ENCODE peak calls at places on chromosome X, in five cellular contexts. G is PC-9; L is right cardiac atrium; W is MM.1S; U is CD8-positive, alpha-beta memory T cell. K is an unnamed sample.

GRCh38 chrX:149825424-149825823 is 43.7 kb downstream of the MAGEA9 start:
- DNase-seq in U (peak; percentile 3), L (no peak), W (peak; percentile 31), G (no peak), K (no peak)

GRCh38 chrX:12814434-12814833 is 23.2 kb downstream of the PRPS2 start:
- DNase-seq in U (peak; percentile 1), W (peak; percentile 60), L (no peak), G (peak; percentile 44), K (peak; percentile 54)

GRCh38 chrX:120305531-120306145 is 5.6 kb downstream of the TMEM255A start:
- DNase-seq in U (no peak), G (no peak), L (no peak), W (no peak), K (peak; percentile 4)

GRCh38 chrX:24341795-24342194 is 18.6 kb upstream of the SUPT20HL1 start:
- DNase-seq in G (no peak), U (no peak), W (no peak), L (no peak), K (no peak)

GRCh38 chrX:129813662-129814061 is 30.0 kb downstream of the ZDHHC9 start:
- DNase-seq in W (no peak), G (no peak), L (no peak), U (no peak), K (no peak)

GRCh38 chrX:77505227-77505626 is 58.0 kb downstream of the FGF16 start:
- DNase-seq in G (no peak), L (no peak), U (no peak), W (no peak), K (no peak)

GRCh38 chrX:123425904-123426303 is 241.8 kb downstream of the GRIA3 start:
- DNase-seq in L (no peak), G (no peak), W (no peak), U (no peak), K (no peak)

GRCh38 chrX:23373129-23373804 is 38.6 kb downstream of the PTCHD1 start:
- DNase-seq in W (no peak), L (no peak), G (no peak), U (no peak), K (no peak)

GRCh38 chrX:33277046-33277445 is 65.7 kb upstream of the DMD start:
- DNase-seq in G (no peak), U (no peak), W (no peak), L (no peak), K (no peak)

GRCh38 chrX:40095588-40096394 is 2.0 kb downstream of the BCOR start:
- DNase-seq in G (no peak), L (peak; percentile 73), W (peak; percentile 47), U (no peak), K (peak; percentile 46)

GRCh38 chrX:136130931-136131843 is 16.1 kb upstream of the FHL1 start:
- DNase-seq in L (no peak), U (no peak), G (peak; percentile 99), W (peak; percentile 87), K (no peak)

GRCh38 chrX:138519296-138519695 is 192.2 kb downstream of the FGF13 start:
- DNase-seq in W (no peak), U (no peak), L (no peak), G (no peak), K (peak; percentile 56)

GRCh38 chrX:123923211-123923610 is 38.3 kb upstream of the STAG2 start:
- DNase-seq in W (no peak), G (no peak), U (no peak), L (no peak), K (no peak)

GRCh38 chrX:51802917-51803688 is 59.9 kb downstream of the GSPT2 start:
- DNase-seq in U (peak; percentile 44), L (peak; percentile 54), G (no peak), W (peak; percentile 70), K (peak; percentile 71)

GRCh38 chrX:41556958-41557357 is 109.8 kb downstream of the NYX start:
- DNase-seq in L (no peak), W (peak; percentile 62), U (no peak), G (no peak), K (no peak)

GRCh38 chrX:28586891-28587635 is at the start of gene IL1RAPL1:
- DNase-seq in W (peak; percentile 9), U (no peak), L (no peak), G (no peak), K (peak; percentile 52)

GRCh38 chrX:117996408-117996807 is 120.2 kb downstream of the KLHL13 start:
- DNase-seq in G (no peak), U (no peak), L (no peak), W (no peak), K (no peak)

GRCh38 chrX:139826065-139827044 is 106.5 kb downstream of the ATP11C start:
- DNase-seq in G (no peak), U (no peak), L (no peak), W (no peak), K (no peak)

GRCh38 chrX:68832101-68832416 is 3.2 kb downstream of the EFNB1 start:
- DNase-seq in U (no peak), L (peak; percentile 78), W (no peak), G (peak; percentile 42), K (peak; percentile 67)

GRCh38 chrX:28158019-28158777 is 176.9 kb upstream of the DCAF8L1 start:
- DNase-seq in W (no peak), G (no peak), L (no peak), U (no peak), K (no peak)

GRCh38 chrX:105882581-105883275 is 60.4 kb downstream of the NRK start:
- DNase-seq in G (no peak), L (no peak), W (no peak), U (no peak), K (peak; percentile 15)

GRCh38 chrX:41317487-41318208 is 16.3 kb upstream of the DDX3X start:
- DNase-seq in W (no peak), U (no peak), L (no peak), G (no peak), K (no peak)

GRCh38 chrX:73215263-73215662 is 612 bp upstream of the NAP1L2 start:
- DNase-seq in W (no peak), L (no peak), U (no peak), G (no peak), K (no peak)

GRCh38 chrX:140431521-140431920 is 73.3 kb downstream of the SOX3 start:
- DNase-seq in G (no peak), L (no peak), W (no peak), U (no peak), K (no peak)

GRCh38 chrX:12488781-12489180 is 302.4 kb upstream of the PRPS2 start:
- DNase-seq in L (no peak), U (no peak), W (no peak), G (no peak), K (no peak)

GRCh38 chrX:39296472-39296871 is 495.2 kb downstream of the MID1IP1 start:
- DNase-seq in L (no peak), W (peak; percentile 29), U (no peak), G (no peak), K (no peak)

GRCh38 chrX:75226280-75226679 is 47.6 kb upstream of the UPRT start:
- DNase-seq in U (no peak), G (no peak), L (no peak), W (no peak), K (no peak)

DNA sequence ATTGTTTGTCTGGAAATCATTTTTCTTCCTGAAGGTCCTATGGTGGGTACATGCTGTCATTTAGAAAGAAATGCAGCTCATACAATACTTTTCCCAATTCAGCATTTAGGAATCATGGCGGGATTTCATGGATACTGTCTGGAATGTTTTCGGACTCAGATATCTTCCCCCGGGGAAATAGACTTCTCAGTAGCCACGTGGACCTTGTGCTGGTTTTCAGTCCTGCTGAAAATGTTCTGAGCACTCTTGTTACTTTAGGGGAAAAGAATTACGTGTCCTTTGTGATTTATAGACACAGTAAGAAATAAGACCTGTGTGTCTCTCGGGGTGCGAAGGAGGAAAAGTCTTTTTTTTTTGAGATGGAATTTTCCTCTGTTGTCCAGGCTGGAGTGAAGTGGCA is 3.8 kb downstream of the CD99 start:
- DNase-seq in G (no peak), W (no peak), L (no peak), U (no peak), K (no peak)
- H3K4me1 ChIP-seq in G (peaks cover 57% of the 10 kb centered on the region), W (no peaks in the 10 kb centered on the region), L (peaks cover 29% of the 10 kb centered on the region), U (peaks cover 69% of the 10 kb centered on the region), K (peaks cover 52% of the 10 kb centered on the region)

GRCh38 chrX:46459603-46460002 is 85.6 kb downstream of the ZNF674 start:
- DNase-seq in U (no peak), G (no peak), L (no peak), W (no peak), K (no peak)

GRCh38 chrX:46461653-46462191 is 83.5 kb downstream of the ZNF674 start:
- DNase-seq in G (no peak), L (no peak), U (no peak), W (peak; percentile 38), K (no peak)

GRCh38 chrX:46465203-46465602 is 80.0 kb downstream of the ZNF674 start:
- DNase-seq in G (no peak), L (no peak), U (no peak), W (no peak), K (no peak)

DNA sequence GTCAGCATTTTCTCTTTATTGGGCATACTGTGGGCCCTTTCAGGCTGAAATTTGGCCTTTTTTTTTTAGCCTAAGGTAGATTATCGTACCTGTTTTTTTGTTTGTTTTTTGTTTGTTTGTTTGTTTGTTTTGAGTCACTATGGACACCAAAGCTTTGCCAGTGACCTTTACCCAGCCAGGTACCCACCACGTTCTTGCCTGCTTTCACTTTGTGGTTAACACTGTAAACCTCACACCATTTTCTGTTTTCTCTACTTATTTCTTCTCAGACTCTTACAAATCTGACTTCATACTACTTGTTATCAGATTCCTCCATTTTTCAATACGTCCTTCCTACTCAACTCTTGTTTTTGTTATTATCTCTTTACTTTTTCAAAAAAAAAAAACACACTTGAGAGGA is 81.5 kb downstream of the ZNF674 start:
- DNase-seq in L (no peak), G (no peak), U (no peak), W (no peak), K (no peak)
- H3K4me1 ChIP-seq in L (no peaks in the 10 kb centered on the region), G (no peaks in the 10 kb centered on the region), U (no peaks in the 10 kb centered on the region), W (peaks cover 6% of the 10 kb centered on the region), K (no peaks in the 10 kb centered on the region)

GRCh38 chrX:154729439-154729838 is 21.4 kb downstream of the GAB3 start:
- DNase-seq in L (no peak), W (no peak), G (no peak), U (no peak), K (no peak)
- H3K4me1 ChIP-seq in L (peaks cover 32% of the 10 kb centered on the region), W (no peaks in the 10 kb centered on the region), G (peaks cover 30% of the 10 kb centered on the region), U (peaks cover 65% of the 10 kb centered on the region), K (peaks cover 17% of the 10 kb centered on the region)

GRCh38 chrX:102849396-102849795 is 87.7 kb upstream of the RAB40AL start:
- DNase-seq in W (no peak), L (no peak), U (no peak), G (no peak), K (no peak)

GRCh38 chrX:102845020-102845419 is 92.1 kb upstream of the RAB40AL start:
- DNase-seq in U (no peak), W (no peak), G (no peak), L (no peak), K (no peak)

GRCh38 chrX:102846544-102847236 is 90.4 kb upstream of the RAB40AL start:
- DNase-seq in G (no peak), L (no peak), U (no peak), W (no peak), K (no peak)

GRCh38 chrX:102841706-102842003 is 95.4 kb upstream of the RAB40AL start:
- DNase-seq in L (no peak), W (no peak), G (no peak), U (no peak), K (no peak)

DNA sequence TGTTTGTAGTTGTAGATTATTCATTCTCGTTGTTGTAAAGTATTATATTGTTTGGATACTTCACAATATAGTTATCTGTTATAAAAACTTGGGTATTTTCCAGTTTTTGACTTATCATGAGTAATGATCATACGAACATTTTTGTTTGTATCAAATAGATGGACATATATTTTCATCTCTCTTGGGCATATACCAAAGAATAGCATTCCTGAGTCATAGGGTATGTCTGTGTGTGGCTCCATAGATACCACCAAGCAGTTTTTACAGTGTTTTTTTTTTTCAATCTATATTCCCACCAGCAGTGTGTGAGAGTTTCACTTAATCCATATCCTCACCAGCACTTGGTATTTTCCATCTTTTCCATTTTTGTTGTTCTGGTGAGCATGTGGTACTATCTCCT is 89.7 kb upstream of the RAB40AL start:
- DNase-seq in W (no peak), G (no peak), L (no peak), U (no peak), K (no peak)
- H3K4me1 ChIP-seq in W (no peaks in the 10 kb centered on the region), G (no peaks in the 10 kb centered on the region), L (no peaks in the 10 kb centered on the region), U (no peaks in the 10 kb centered on the region), K (no peaks in the 10 kb centered on the region)